ENCODE peak calls at places on chromosomes 2 and 18, in ten cellular contexts. J is endodermal cell; W is effector memory CD4-positive, alpha-beta T cell; V is colonic mucosa; Z is psoas muscle; R is naive thymus-derived CD4-positive, alpha-beta T cell; K is ovary; N is fibroblast of lung; E is tibial nerve; M is heart left ventricle. F is an unnamed sample. For H3K4me1, the result is how much of the 10 kb centered on the place peaks cover.

GRCh38 chr2:70608373-70608772 is 54.7 kb upstream of the TGFA start:
- DNase-seq in J (no peak), W (no peak), V (no peak), Z (no peak), R (no peak), K (no peak), N (peak), E (no peak), M (no peak), F (no peak)

GRCh38 chr2:198390670-198391069 is 586.3 kb downstream of the PLCL1 start:
- DNase-seq in J (no peak), W (no peak), V (no peak), Z (no peak), R (no peak), K (no peak), N (no peak), E (no peak), M (no peak), F (no peak)

GRCh38 chr2:69770193-69770702 is 28.3 kb downstream of the ANXA4 start:
- DNase-seq in J (no peak), W (no peak), V (peak), Z (peak), R (no peak), K (no peak), N (peak), E (peak), M (peak), F (no peak)

GRCh38 chr2:189096769-189097447 is 82.7 kb downstream of the COL5A2 start:
- DNase-seq in J (no peak), W (no peak), V (no peak), Z (no peak), R (no peak), K (no peak), N (peak), E (no peak), M (no peak), F (no peak)

GRCh38 chr18:39742015-39742466 is 2176.4 kb upstream of the CELF4 start:
- DNase-seq in J (no peak), W (no peak), V (no peak), Z (no peak), R (no peak), K (no peak), N (peak), E (no peak), M (no peak), F (no peak)

GRCh38 chr2:165328272-165328671 is 89.1 kb downstream of the SCN2A start:
- DNase-seq in J (no peak), W (no peak), V (no peak), Z (no peak), R (peak), K (no peak), N (no peak), E (no peak), M (no peak), F (no peak)

GRCh38 chr18:23812566-23813440 is 123.5 kb downstream of the LAMA3 start:
- DNase-seq in J (no peak), W (no peak), V (no peak), Z (no peak), R (peak), K (no peak), N (peak), E (no peak), M (no peak), F (no peak)

GRCh38 chr2:239805414-239805813 is 219.7 kb downstream of the NDUFA10 start:
- DNase-seq in J (peak), W (no peak), V (no peak), Z (no peak), R (no peak), K (no peak), N (no peak), E (no peak), M (no peak), F (no peak)

GRCh38 chr18:56083889-56084288 is 495.9 kb upstream of the TCF4 start:
- DNase-seq in J (no peak), W (no peak), V (no peak), Z (no peak), R (no peak), K (no peak), N (no peak), E (no peak), M (no peak), F (no peak)

GRCh38 chr2:9586465-9586864 is 30.8 kb upstream of the ADAM17 start:
- DNase-seq in J (no peak), W (no peak), V (no peak), Z (no peak), R (no peak), K (no peak), N (no peak), E (no peak), M (no peak), F (no peak)

GRCh38 chr2:237486819-237487448 is at the start of gene MLPH:
- DNase-seq in J (peak), W (no peak), V (peak), Z (peak), R (no peak), K (peak), N (peak), E (no peak), M (no peak), F (no peak)

GRCh38 chr2:197254776-197255521 is 55.6 kb downstream of the ANKRD44 start:
- DNase-seq in J (no peak), W (no peak), V (no peak), Z (no peak), R (no peak), K (no peak), N (no peak), E (no peak), M (no peak), F (no peak)
- H3K27ac ChIP-seq in J (peak), W (peak), V (peak), Z (no peak), R (peak), K (no peak), N (no peak), E (peak), M (peak), F (no peak)

GRCh38 chr2:95041060-95041823 is 15.7 kb downstream of the MAL start:
- DNase-seq in J (no peak), W (no peak), V (no peak), Z (no peak), R (no peak), K (no peak), N (no peak), E (no peak), M (no peak), F (no peak)
- H3K4me1 ChIP-seq in J (under half), W (under half), V (under half), Z (under half), R (half or more), K (under half), N (under half), E (half or more), M (under half), F (under half)

DNA sequence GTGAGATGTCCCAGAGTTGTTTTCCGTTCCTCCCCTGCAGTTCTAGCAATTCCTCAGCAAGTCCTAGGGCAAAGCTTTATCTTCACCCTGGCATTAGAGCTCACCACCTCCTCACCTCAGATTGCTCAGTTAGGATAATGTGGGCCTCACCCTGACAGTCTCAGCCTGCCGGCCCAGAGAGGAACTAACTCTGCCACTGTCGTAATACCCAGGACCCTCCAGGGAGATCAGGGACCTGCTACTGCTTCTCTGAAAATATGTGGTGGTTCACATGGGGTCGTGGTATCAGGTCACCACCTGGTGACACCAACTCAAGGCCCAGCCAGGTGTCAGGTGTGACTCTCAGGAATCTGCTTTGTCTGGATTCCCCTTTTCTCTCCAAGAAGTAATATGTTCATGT is 120.7 kb downstream of the FEZ2 start:
- DNase-seq in J (no peak), W (no peak), V (no peak), Z (no peak), R (no peak), K (no peak), N (no peak), E (no peak), M (no peak), F (no peak)
- H3K27ac ChIP-seq in J (no peak), W (no peak), V (no peak), Z (peak), R (no peak), K (no peak), N (peak), E (no peak), M (peak), F (peak)

DNA sequence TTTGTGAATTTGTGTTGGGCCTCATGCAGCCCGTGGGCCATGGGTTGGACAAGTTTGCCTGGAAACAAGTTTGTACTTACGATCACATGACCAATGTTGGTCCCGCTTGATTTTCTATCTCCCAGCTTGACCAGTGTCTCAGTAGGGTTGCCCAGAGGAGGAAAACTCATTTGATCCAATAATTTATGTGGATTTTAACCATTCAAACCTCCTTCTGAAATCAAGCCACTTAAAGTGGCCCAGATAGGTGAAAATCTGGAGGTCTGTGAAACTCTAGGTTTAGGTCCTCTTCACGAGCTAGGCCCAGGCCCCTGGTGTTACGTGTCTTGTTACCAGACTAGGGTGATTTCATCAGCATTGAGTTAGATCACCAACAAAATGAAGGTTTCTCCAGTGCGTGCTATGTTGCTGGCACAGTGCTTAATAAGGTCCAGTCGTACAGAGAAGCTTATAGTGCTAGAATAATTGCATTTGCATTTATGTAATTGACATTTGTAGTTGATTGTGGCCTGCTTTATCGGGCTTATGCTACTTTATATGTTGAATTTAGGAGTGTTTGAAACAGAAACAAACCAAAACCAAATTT is 4.4 kb downstream of the ACTR2 start:
- DNase-seq in J (no peak), W (no peak), V (no peak), Z (no peak), R (no peak), K (no peak), N (peak), E (no peak), M (no peak), F (no peak)
- H3K4me1 ChIP-seq in J (under half), W (under half), V (under half), Z (under half), R (under half), K (under half), N (under half), E (under half), M (under half), F (under half)

GRCh38 chr18:79962311-79962710 is 2.1 kb upstream of the HSBP1L1 start:
- DNase-seq in J (no peak), W (no peak), V (peak), Z (no peak), R (no peak), K (peak), N (peak), E (no peak), M (no peak), F (no peak)
- H3K27ac ChIP-seq in J (no peak), W (no peak), V (no peak), Z (no peak), R (no peak), K (no peak), N (no peak), E (peak), M (no peak), F (peak)